ENCODE peak calls at places on chromosomes 5 and 9, in six cellular contexts. E is NAMALWA; W is activated effector memory CD4-positive, alpha-beta T cell treated with Interleukin-2 at 50 U/mL for 16 hours; O is KBM-7; I is hepatocyte; Y is stimulated activated effector memory CD8-positive, alpha-beta T cell treated with anti-CD3 and anti-CD28 coated beads, Interleukin-12 subunit alpha, Interleukin-12 subunit beta, amount 100 ng/mL, for 72 hours. J is an unnamed sample.
A peak's percentile ranks its signal among the peaks of the same experiment; 100 is the strongest.

GRCh38 chr9:94443039-94443722 is 111.7 kb upstream of the PCAT7 start:
- DNase-seq in I (no peak), O (no peak), Y (no peak), W (no peak), E (no peak), J (no peak)

GRCh38 chr9:23824241-23825142 is 1.5 kb downstream of the ELAVL2 start:
- DNase-seq in E (no peak), O (no peak), I (peak; percentile 67), Y (no peak), W (no peak), J (no peak)

GRCh38 chr5:39355324-39355723 is 9.0 kb downstream of the C9 start:
- DNase-seq in W (no peak), O (no peak), I (no peak), E (no peak), Y (no peak), J (no peak)

GRCh38 chr5:7728076-7728475 is 122.9 kb downstream of the CFAP90 start:
- DNase-seq in I (peak; percentile 13), O (no peak), W (no peak), E (no peak), Y (no peak), J (no peak)

GRCh38 chr9:128420651-128421473 is at the start of gene CERCAM:
- DNase-seq in E (peak; percentile 55), I (peak; percentile 87), W (peak; percentile 20), Y (peak; percentile 57), O (peak; percentile 59), J (peak; percentile 40)

GRCh38 chr5:32964246-32964645 is 253.1 kb downstream of the NPR3 start:
- DNase-seq in I (no peak), Y (no peak), W (no peak), O (no peak), E (no peak), J (no peak)

GRCh38 chr9:136043386-136044054 is 51.6 kb downstream of the NACC2 start:
- DNase-seq in Y (no peak), W (no peak), O (no peak), I (no peak), E (no peak), J (no peak)

GRCh38 chr9:14030350-14030823 is 283.6 kb downstream of the NFIB start:
- DNase-seq in W (no peak), E (no peak), O (no peak), Y (no peak), I (peak; percentile 75), J (no peak)

GRCh38 chr5:157548513-157549282 is 26.9 kb downstream of the ADAM19 start:
- DNase-seq in E (no peak), O (no peak), I (no peak), W (no peak), Y (no peak), J (no peak)

GRCh38 chr9:110105107-110105506 is 102.9 kb downstream of the C9orf152 start:
- DNase-seq in W (no peak), E (no peak), I (no peak), O (no peak), Y (no peak), J (no peak)

GRCh38 chr5:22238047-22238446 is 615.1 kb downstream of the CDH12 start:
- DNase-seq in I (no peak), Y (no peak), W (no peak), E (no peak), O (no peak), J (no peak)

GRCh38 chr9:34125681-34126206 is 754 bp downstream of the DCAF12 start:
- DNase-seq in Y (no peak), W (no peak), E (peak; percentile 54), I (peak; percentile 39), O (peak; percentile 23), J (no peak)

GRCh38 chr9:18771736-18772135 is 261.3 kb downstream of the SAXO1 start:
- DNase-seq in O (no peak), E (no peak), W (no peak), I (no peak), Y (no peak), J (no peak)

GRCh38 chr5:2685651-2686050 is 65.8 kb downstream of the IRX2 start:
- DNase-seq in E (no peak), I (no peak), O (no peak), W (no peak), Y (no peak), J (no peak)

GRCh38 chr5:154418344-154418820 is 27.4 kb upstream of the SAP30L start:
- DNase-seq in W (no peak), O (no peak), Y (no peak), E (no peak), I (no peak), J (no peak)

GRCh38 chr5:89117131-89117644 is 234.2 kb upstream of the MEF2C start:
- DNase-seq in W (no peak), E (no peak), I (peak; percentile 46), Y (no peak), O (peak; percentile 49), J (no peak)